ENCODE peak calls at places on chromosomes 12 and 14, in five cellular contexts. One of them, this sample, is unnamed.

GRCh38 chr12:19080918-19081317 is 48.6 kb upstream of the PLEKHA5 start:
- DNase-seq in A549: no peak
- DNase-seq in upper lobe of left lung: no peak
- DNase-seq in colonic mucosa: no peak
- DNase-seq in SJSA1: no peak
- DNase-seq in this sample: no peak

GRCh38 chr12:3810540-3810939 is 57.6 kb upstream of the CRACR2A start:
- DNase-seq in A549: no peak
- DNase-seq in upper lobe of left lung: no peak
- DNase-seq in colonic mucosa: no peak
- DNase-seq in SJSA1: no peak
- DNase-seq in this sample: no peak

GRCh38 chr12:89962648-89963047 is 254.0 kb upstream of the ATP2B1 start:
- DNase-seq in A549: no peak
- DNase-seq in upper lobe of left lung: no peak
- DNase-seq in colonic mucosa: peak
- DNase-seq in SJSA1: no peak
- DNase-seq in this sample: no peak

GRCh38 chr14:100731011-100731670 is 4.4 kb downstream of the DLK1 start:
- DNase-seq in A549: no peak
- DNase-seq in upper lobe of left lung: no peak
- DNase-seq in colonic mucosa: no peak
- DNase-seq in SJSA1: no peak
- DNase-seq in this sample: no peak

GRCh38 chr12:39830862-39831520 is 211.4 kb upstream of the ABCD2 start:
- DNase-seq in A549: no peak
- DNase-seq in upper lobe of left lung: no peak
- DNase-seq in colonic mucosa: no peak
- DNase-seq in SJSA1: no peak
- DNase-seq in this sample: no peak

GRCh38 chr12:9214536-9214935 is 6.3 kb upstream of the PZP start:
- DNase-seq in A549: no peak
- DNase-seq in upper lobe of left lung: no peak
- DNase-seq in colonic mucosa: no peak
- DNase-seq in SJSA1: no peak
- DNase-seq in this sample: no peak

GRCh38 chr12:70243510-70244331 is 488 bp downstream of the CNOT2 start:
- DNase-seq in A549: peak
- DNase-seq in upper lobe of left lung: no peak
- DNase-seq in colonic mucosa: peak
- DNase-seq in SJSA1: peak
- DNase-seq in this sample: peak

GRCh38 chr14:23130875-23131274 is 11.8 kb upstream of the CEBPE start:
- DNase-seq in A549: no peak
- DNase-seq in upper lobe of left lung: no peak
- DNase-seq in colonic mucosa: no peak
- DNase-seq in SJSA1: no peak
- DNase-seq in this sample: no peak

GRCh38 chr12:83145325-83145724 is 458.6 kb downstream of the TMTC2 start:
- DNase-seq in A549: no peak
- DNase-seq in upper lobe of left lung: no peak
- DNase-seq in colonic mucosa: no peak
- DNase-seq in SJSA1: no peak
- DNase-seq in this sample: no peak

GRCh38 chr12:12985817-12986408 is 14.2 kb downstream of the HEBP1 start:
- DNase-seq in A549: peak
- DNase-seq in upper lobe of left lung: no peak
- DNase-seq in colonic mucosa: peak
- DNase-seq in SJSA1: no peak
- DNase-seq in this sample: no peak

GRCh38 chr12:76183459-76184186 is 99.1 kb upstream of the NAP1L1 start:
- DNase-seq in A549: peak
- DNase-seq in upper lobe of left lung: no peak
- DNase-seq in colonic mucosa: no peak
- DNase-seq in SJSA1: peak
- DNase-seq in this sample: no peak

GRCh38 chr12:63897931-63898330 is 53.4 kb downstream of the SRGAP1 start:
- DNase-seq in A549: no peak
- DNase-seq in upper lobe of left lung: no peak
- DNase-seq in colonic mucosa: no peak
- DNase-seq in SJSA1: no peak
- DNase-seq in this sample: no peak

GRCh38 chr12:30110970-30111586 is 327.3 kb upstream of the TMTC1 start:
- DNase-seq in A549: no peak
- DNase-seq in upper lobe of left lung: no peak
- DNase-seq in colonic mucosa: no peak
- DNase-seq in SJSA1: no peak
- DNase-seq in this sample: no peak

GRCh38 chr12:43957732-43958131 is 121.9 kb downstream of the TMEM117 start:
- DNase-seq in A549: peak
- DNase-seq in upper lobe of left lung: no peak
- DNase-seq in colonic mucosa: no peak
- DNase-seq in SJSA1: no peak
- DNase-seq in this sample: no peak

GRCh38 chr12:92363295-92364146 is 217.9 kb upstream of the BTG1 start:
- DNase-seq in A549: no peak
- DNase-seq in upper lobe of left lung: peak
- DNase-seq in colonic mucosa: peak
- DNase-seq in SJSA1: no peak
- DNase-seq in this sample: no peak

GRCh38 chr12:94769040-94769420 is 118.7 kb upstream of the TMCC3 start:
- DNase-seq in A549: no peak
- DNase-seq in upper lobe of left lung: no peak
- DNase-seq in colonic mucosa: peak
- DNase-seq in SJSA1: no peak
- DNase-seq in this sample: no peak

GRCh38 chr14:23252006-23252405 is 14.3 kb downstream of the RNF212B start:
- DNase-seq in A549: no peak
- DNase-seq in upper lobe of left lung: no peak
- DNase-seq in colonic mucosa: no peak
- DNase-seq in SJSA1: no peak
- DNase-seq in this sample: no peak

GRCh38 chr14:61751475-61751989 is 10.7 kb upstream of the SNAPC1 start:
- DNase-seq in A549: no peak
- DNase-seq in upper lobe of left lung: no peak
- DNase-seq in colonic mucosa: no peak
- DNase-seq in SJSA1: no peak
- DNase-seq in this sample: no peak

GRCh38 chr14:65179918-65180724 is 77.8 kb upstream of the MAX start:
- DNase-seq in A549: peak
- DNase-seq in upper lobe of left lung: no peak
- DNase-seq in colonic mucosa: peak
- DNase-seq in SJSA1: peak
- DNase-seq in this sample: no peak

GRCh38 chr14:30234966-30235365 is 307.3 kb upstream of the PRKD1 start:
- DNase-seq in A549: no peak
- DNase-seq in upper lobe of left lung: no peak
- DNase-seq in colonic mucosa: no peak
- DNase-seq in SJSA1: no peak
- DNase-seq in this sample: no peak

GRCh38 chr12:68612675-68613074 is 2.0 kb downstream of the RAP1B start:
- DNase-seq in A549: no peak
- DNase-seq in upper lobe of left lung: no peak
- DNase-seq in colonic mucosa: no peak
- DNase-seq in SJSA1: no peak
- DNase-seq in this sample: no peak

GRCh38 chr12:104909761-104910160 is 48.3 kb downstream of the SLC41A2 start:
- DNase-seq in A549: no peak
- DNase-seq in upper lobe of left lung: no peak
- DNase-seq in colonic mucosa: no peak
- DNase-seq in SJSA1: no peak
- DNase-seq in this sample: no peak

GRCh38 chr14:60090864-60091519 is 731 bp upstream of the PCNX4 start:
- DNase-seq in A549: peak
- DNase-seq in upper lobe of left lung: no peak
- DNase-seq in colonic mucosa: peak
- DNase-seq in SJSA1: peak
- DNase-seq in this sample: no peak

GRCh38 chr14:73458219-73458976 is at the start of gene NUMB:
- DNase-seq in A549: peak
- DNase-seq in upper lobe of left lung: peak
- DNase-seq in colonic mucosa: peak
- DNase-seq in SJSA1: peak
- DNase-seq in this sample: peak

GRCh38 chr14:24037658-24038037 is 14.2 kb upstream of the CARMIL3 start:
- DNase-seq in A549: no peak
- DNase-seq in upper lobe of left lung: peak
- DNase-seq in colonic mucosa: peak
- DNase-seq in SJSA1: no peak
- DNase-seq in this sample: no peak

GRCh38 chr14:67426161-67426560 is 14.2 kb upstream of the PLEK2 start:
- DNase-seq in A549: no peak
- DNase-seq in upper lobe of left lung: no peak
- DNase-seq in colonic mucosa: no peak
- DNase-seq in SJSA1: no peak
- DNase-seq in this sample: no peak

GRCh38 chr12:41234672-41235071 is 46.6 kb downstream of the PDZRN4 start:
- DNase-seq in A549: no peak
- DNase-seq in upper lobe of left lung: no peak
- DNase-seq in colonic mucosa: no peak
- DNase-seq in SJSA1: no peak
- DNase-seq in this sample: no peak

GRCh38 chr12:84660139-84660538 is 252.5 kb downstream of the SLC6A15 start:
- DNase-seq in A549: no peak
- DNase-seq in upper lobe of left lung: no peak
- DNase-seq in colonic mucosa: no peak
- DNase-seq in SJSA1: no peak
- DNase-seq in this sample: no peak

GRCh38 chr14:72142328-72142727 is 210.1 kb downstream of the RGS6 start:
- DNase-seq in A549: no peak
- DNase-seq in upper lobe of left lung: no peak
- DNase-seq in colonic mucosa: no peak
- DNase-seq in SJSA1: no peak
- DNase-seq in this sample: no peak

GRCh38 chr12:51118706-51119105 is 35.3 kb upstream of the CSRNP2 start:
- DNase-seq in A549: no peak
- DNase-seq in upper lobe of left lung: no peak
- DNase-seq in colonic mucosa: no peak
- DNase-seq in SJSA1: no peak
- DNase-seq in this sample: no peak

GRCh38 chr12:78759387-78759786 is 105.2 kb upstream of the SYT1 start:
- DNase-seq in A549: peak
- DNase-seq in upper lobe of left lung: no peak
- DNase-seq in colonic mucosa: no peak
- DNase-seq in SJSA1: no peak
- DNase-seq in this sample: no peak

GRCh38 chr14:102096569-102097188 is 9.8 kb upstream of the HSP90AA1 start:
- DNase-seq in A549: peak
- DNase-seq in upper lobe of left lung: no peak
- DNase-seq in colonic mucosa: peak
- DNase-seq in SJSA1: peak
- DNase-seq in this sample: no peak

GRCh38 chr14:102095231-102095870 is 8.5 kb upstream of the HSP90AA1 start:
- DNase-seq in A549: no peak
- DNase-seq in upper lobe of left lung: no peak
- DNase-seq in colonic mucosa: no peak
- DNase-seq in SJSA1: no peak
- DNase-seq in this sample: no peak

GRCh38 chr14:102094101-102094500 is 7.3 kb upstream of the HSP90AA1 start:
- DNase-seq in A549: no peak
- DNase-seq in upper lobe of left lung: no peak
- DNase-seq in colonic mucosa: no peak
- DNase-seq in SJSA1: no peak
- DNase-seq in this sample: no peak

GRCh38 chr14:102097441-102098135 is 10.7 kb upstream of the HSP90AA1 start:
- DNase-seq in A549: no peak
- DNase-seq in upper lobe of left lung: no peak
- DNase-seq in colonic mucosa: peak
- DNase-seq in SJSA1: no peak
- DNase-seq in this sample: no peak

GRCh38 chr14:102095871-102096568 is 9.2 kb upstream of the HSP90AA1 start:
- DNase-seq in A549: no peak
- DNase-seq in upper lobe of left lung: no peak
- DNase-seq in colonic mucosa: no peak
- DNase-seq in SJSA1: no peak
- DNase-seq in this sample: no peak
- H3K27ac ChIP-seq in A549: no peak
- H3K27ac ChIP-seq in upper lobe of left lung: no peak
- H3K27ac ChIP-seq in colonic mucosa: no peak
- H3K27ac ChIP-seq in SJSA1: no peak
- H3K27ac ChIP-seq in this sample: no peak

GRCh38 chr14:69842671-69843407 is 36.4 kb upstream of the SMOC1 start:
- DNase-seq in A549: no peak
- DNase-seq in upper lobe of left lung: no peak
- DNase-seq in colonic mucosa: no peak
- DNase-seq in SJSA1: no peak
- DNase-seq in this sample: no peak
- H3K27ac ChIP-seq in A549: no peak
- H3K27ac ChIP-seq in upper lobe of left lung: no peak
- H3K27ac ChIP-seq in colonic mucosa: no peak
- H3K27ac ChIP-seq in SJSA1: no peak
- H3K27ac ChIP-seq in this sample: no peak

DNA sequence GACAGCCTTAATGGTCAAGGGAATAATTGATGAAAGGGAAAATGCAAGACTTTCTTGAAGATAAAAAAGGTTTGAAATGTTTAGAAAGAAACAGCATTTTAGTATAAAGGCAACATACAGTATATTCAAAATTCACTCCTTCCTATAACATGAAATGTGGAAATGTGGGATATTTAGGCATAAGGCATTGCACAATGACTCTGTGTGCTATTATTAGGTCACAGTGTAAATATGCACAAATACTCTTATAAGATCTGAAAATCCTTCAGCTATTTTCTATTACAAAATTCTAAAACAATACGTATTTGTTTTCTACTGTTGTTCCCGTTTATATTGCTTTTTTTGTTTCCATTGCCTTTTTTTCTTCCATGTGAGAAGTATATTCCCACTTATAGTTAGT is 127.7 kb downstream of the SLC16A7 start:
- DNase-seq in A549: no peak
- DNase-seq in upper lobe of left lung: no peak
- DNase-seq in colonic mucosa: no peak
- DNase-seq in SJSA1: no peak
- DNase-seq in this sample: no peak
- H3K27ac ChIP-seq in A549: no peak
- H3K27ac ChIP-seq in upper lobe of left lung: no peak
- H3K27ac ChIP-seq in colonic mucosa: no peak
- H3K27ac ChIP-seq in SJSA1: no peak
- H3K27ac ChIP-seq in this sample: no peak

GRCh38 chr12:120196363-120196762 is 1.8 kb upstream of the GCN1 start:
- DNase-seq in A549: no peak
- DNase-seq in upper lobe of left lung: no peak
- DNase-seq in colonic mucosa: no peak
- DNase-seq in SJSA1: no peak
- DNase-seq in this sample: no peak
- H3K27ac ChIP-seq in A549: no peak
- H3K27ac ChIP-seq in upper lobe of left lung: no peak
- H3K27ac ChIP-seq in colonic mucosa: no peak
- H3K27ac ChIP-seq in SJSA1: no peak
- H3K27ac ChIP-seq in this sample: no peak

GRCh38 chr12:47360771-47361388 is 281.1 kb upstream of the AMIGO2 start:
- DNase-seq in A549: no peak
- DNase-seq in upper lobe of left lung: no peak
- DNase-seq in colonic mucosa: no peak
- DNase-seq in SJSA1: no peak
- DNase-seq in this sample: no peak
- H3K27ac ChIP-seq in A549: no peak
- H3K27ac ChIP-seq in upper lobe of left lung: peak
- H3K27ac ChIP-seq in colonic mucosa: peak
- H3K27ac ChIP-seq in SJSA1: no peak
- H3K27ac ChIP-seq in this sample: peak